ENCODE peak calls at places on chromosomes 7 and 10, in seven cellular contexts. J is transverse colon; R is CD8-positive, alpha-beta T cell; Q is lower lobe of right lung; B is HFF-Myc; A is heart right ventricle; Z is stomach. D is an unnamed sample.

GRCh38 chr10:78456649-78457400 is 423.2 kb downstream of the RPS24 start:
- DNase-seq in A (no peak), J (no peak), B (no peak), R (no peak), Z (no peak), Q (no peak), D (no peak)

GRCh38 chr7:30367561-30367960 is 83.2 kb downstream of the ZNRF2 start:
- DNase-seq in B (no peak), R (no peak), J (no peak), Z (no peak), A (no peak), Q (no peak), D (no peak)

GRCh38 chr7:11527707-11528106 is 304.3 kb downstream of the THSD7A start:
- DNase-seq in Z (no peak), R (no peak), B (no peak), A (no peak), Q (no peak), J (no peak), D (no peak)

GRCh38 chr10:71771821-71772617 is 1.3 kb downstream of the VSIR start:
- DNase-seq in Q (peak), R (no peak), B (no peak), Z (peak), A (peak), J (peak), D (no peak)

GRCh38 chr10:22714524-22715289 is at the start of gene PIP4K2A:
- DNase-seq in Z (peak), J (peak), B (no peak), A (peak), Q (peak), R (peak), D (no peak)

GRCh38 chr7:17056491-17057142 is 174.8 kb upstream of the AGR3 start:
- DNase-seq in Q (no peak), Z (no peak), A (no peak), B (no peak), R (no peak), J (no peak), D (no peak)

GRCh38 chr7:35891004-35891830 is 90.4 kb downstream of the SEPTIN7 start:
- DNase-seq in B (no peak), Z (no peak), Q (no peak), J (no peak), R (no peak), A (no peak), D (no peak)

GRCh38 chr7:150731916-150732315 is 5.3 kb upstream of the GIMAP5 start:
- DNase-seq in A (no peak), J (no peak), Q (no peak), Z (no peak), B (no peak), R (no peak), D (no peak)

GRCh38 chr10:84605802-84606201 is 277.4 kb downstream of the CCSER2 start:
- DNase-seq in Q (no peak), J (no peak), R (no peak), B (no peak), Z (no peak), A (no peak), D (no peak)

GRCh38 chr10:27794157-27794556 is 48.5 kb upstream of the MKX start:
- DNase-seq in Z (no peak), Q (no peak), R (no peak), J (no peak), B (no peak), A (no peak), D (no peak)

GRCh38 chr10:114634607-114634974 is 23.5 kb downstream of the ABLIM1 start:
- DNase-seq in A (peak), Q (peak), R (no peak), B (peak), Z (no peak), J (no peak), D (no peak)

GRCh38 chr7:37540917-37541316 is 92.3 kb upstream of the ELMO1 start:
- DNase-seq in R (no peak), Z (no peak), Q (no peak), J (no peak), A (peak), B (no peak), D (no peak)

GRCh38 chr10:129968937-129969527 is 5.0 kb upstream of the EBF3 start:
- DNase-seq in Z (no peak), B (no peak), J (no peak), A (peak), R (no peak), Q (peak), D (no peak)

GRCh38 chr7:157963526-157963925 is 624.1 kb downstream of the PTPRN2 start:
- DNase-seq in Z (no peak), Q (no peak), R (no peak), B (no peak), J (no peak), A (no peak), D (no peak)

DNA sequence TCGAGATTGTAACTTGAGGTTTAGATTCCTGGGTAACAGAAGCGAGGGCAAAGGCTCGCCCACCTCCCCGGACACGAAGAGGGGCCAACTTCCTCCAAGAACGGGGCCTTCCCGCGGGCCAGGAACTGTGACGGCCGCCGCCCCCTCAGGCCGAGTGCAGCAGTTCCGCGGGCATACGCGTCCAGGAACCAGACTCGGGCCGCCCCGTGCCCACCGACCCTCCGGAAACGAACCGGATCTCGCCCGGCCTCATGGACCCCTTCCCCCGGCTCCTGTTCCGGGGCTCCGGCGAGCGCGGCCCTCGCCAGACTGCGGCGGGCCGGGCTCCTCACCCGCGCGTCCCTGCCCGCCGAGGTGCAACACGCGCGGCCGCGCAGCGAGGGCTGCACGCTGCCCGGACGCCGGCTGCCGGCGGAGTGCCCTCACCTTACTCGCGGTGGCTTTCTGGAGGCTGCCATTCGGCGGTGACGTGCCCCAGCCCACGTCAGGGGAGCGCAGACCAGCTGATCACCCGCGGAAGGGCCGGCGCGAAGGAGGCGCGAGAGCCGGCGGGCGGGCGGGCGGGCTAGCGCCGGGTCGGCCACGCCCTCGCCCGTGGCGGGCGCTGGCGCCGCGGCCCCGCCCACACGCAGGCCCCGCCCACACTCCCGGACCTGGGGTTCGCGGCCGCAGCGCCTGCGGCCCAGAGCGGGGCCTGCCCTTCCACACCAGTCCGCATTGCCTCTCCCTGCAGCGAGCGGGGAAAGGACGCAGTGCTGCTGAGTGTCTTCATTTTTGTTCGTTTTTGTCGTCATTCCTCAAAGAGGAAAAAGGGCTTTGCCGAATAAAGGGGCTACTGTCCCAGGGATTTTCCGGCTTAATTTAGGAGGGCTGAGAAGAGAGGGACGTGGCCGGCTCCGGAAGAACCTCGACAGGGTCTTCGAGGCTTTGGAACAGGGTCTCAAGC is at the start of gene XPNPEP1:
- DNase-seq in Z (peak), R (peak), J (peak), A (peak), B (no peak), Q (peak), D (peak)
- TF ChIP-seq CTCF in Z (no peak), R (no peak), J (no peak), A (no peak), B (no peak), Q (no peak), D (no peak)

GRCh38 chr10:7301039-7301768 is 109.6 kb downstream of the SFMBT2 start:
- DNase-seq in Z (no peak), J (no peak), B (no peak), A (no peak), R (no peak), Q (no peak), D (no peak)
- TF ChIP-seq CTCF in Z (no peak), J (no peak), B (no peak), A (no peak), R (no peak), Q (no peak), D (no peak)

DNA sequence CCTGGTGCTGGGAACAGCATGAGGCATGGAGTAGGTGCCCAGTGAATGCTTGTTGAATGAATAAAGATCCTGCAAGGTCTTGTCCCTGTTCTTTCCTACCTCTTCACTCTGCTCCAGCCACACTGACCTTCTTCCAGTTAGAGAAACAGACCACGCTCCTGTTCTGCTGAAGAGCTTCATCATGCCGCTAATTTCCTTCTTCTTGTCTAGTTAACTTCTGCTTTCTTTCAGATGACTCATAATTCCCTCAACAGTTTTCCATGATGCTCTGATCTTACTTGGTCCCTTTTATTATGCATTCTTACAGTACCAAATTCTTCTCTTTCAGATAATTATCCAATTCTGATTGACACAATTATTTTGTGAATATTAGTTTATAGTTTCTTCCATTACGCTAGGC is 59.5 kb upstream of the C1QL3 start:
- DNase-seq in A (no peak), Z (no peak), Q (no peak), R (no peak), J (no peak), B (no peak), D (no peak)
- TF ChIP-seq CTCF in A (no peak), Z (no peak), Q (no peak), R (no peak), J (no peak), B (no peak), D (no peak)

DNA sequence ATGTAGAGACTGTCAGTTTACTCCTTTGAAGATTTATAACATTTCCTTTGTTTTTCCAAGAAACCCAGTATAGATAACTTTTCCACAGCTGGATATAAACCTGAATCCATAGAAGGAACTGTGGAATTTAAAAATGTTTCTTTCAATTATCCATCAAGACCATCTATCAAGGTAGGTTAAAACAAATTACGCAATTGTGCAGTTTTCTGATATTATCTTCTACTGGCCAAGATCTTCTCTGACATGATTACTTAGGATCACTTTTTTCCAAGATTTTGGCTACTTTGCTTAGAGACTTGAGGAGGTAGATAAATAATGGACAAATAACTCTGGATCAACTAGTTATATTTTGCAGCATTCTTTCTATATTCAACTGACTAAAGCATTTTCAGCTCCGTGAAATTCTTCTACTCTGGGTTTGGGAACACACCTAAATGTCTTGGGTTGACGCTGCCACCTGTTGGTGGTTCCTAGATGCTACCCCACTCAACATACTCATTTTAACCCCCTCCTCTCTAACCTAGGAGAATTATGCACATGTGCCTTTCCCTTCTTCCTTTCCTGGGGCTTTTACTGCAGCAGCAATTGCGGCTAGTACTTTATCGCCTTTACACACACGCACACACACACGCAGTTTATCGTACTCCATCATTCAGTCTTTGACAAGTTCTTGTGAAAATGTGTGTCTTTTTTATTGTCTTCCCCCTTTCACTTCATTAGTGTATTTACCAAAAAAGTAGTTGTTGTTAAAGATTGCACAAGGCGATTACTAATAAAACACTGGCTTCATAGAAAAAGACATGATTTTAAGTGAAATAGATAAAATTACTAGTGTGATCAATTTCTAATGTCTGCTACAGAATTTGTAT is 32.7 kb downstream of the ABCB5 start:
- DNase-seq in B (no peak), R (no peak), A (no peak), Q (no peak), Z (no peak), J (no peak), D (no peak)
- TF ChIP-seq CTCF in B (peak), R (no peak), A (peak), Q (peak), Z (no peak), J (no peak), D (no peak)

GRCh38 chr7:3697472-3697871 is 396.4 kb downstream of the SDK1 start:
- DNase-seq in Q (no peak), J (no peak), B (no peak), A (no peak), Z (no peak), R (no peak), D (no peak)

GRCh38 chr7:3691478-3692151 is 390.6 kb downstream of the SDK1 start:
- DNase-seq in B (no peak), J (no peak), Q (no peak), R (no peak), A (no peak), Z (no peak), D (no peak)

GRCh38 chr7:3696113-3696512 is 395.1 kb downstream of the SDK1 start:
- DNase-seq in R (no peak), Z (no peak), A (no peak), Q (no peak), B (no peak), J (no peak), D (no peak)

GRCh38 chr7:3695602-3696001 is 394.6 kb downstream of the SDK1 start:
- DNase-seq in A (no peak), Q (no peak), R (no peak), B (no peak), Z (no peak), J (no peak), D (no peak)
- TF ChIP-seq CTCF in A (no peak), Q (peak), R (no peak), B (no peak), Z (no peak), J (peak), D (no peak)

GRCh38 chr7:134727711-134728110 is 51.7 kb upstream of the CALD1 start:
- DNase-seq in R (no peak), B (no peak), A (no peak), Q (no peak), Z (no peak), J (no peak), D (no peak)

GRCh38 chr7:134724606-134725005 is 54.8 kb upstream of the CALD1 start:
- DNase-seq in Z (no peak), Q (no peak), B (no peak), R (no peak), J (no peak), A (no peak), D (no peak)

GRCh38 chr7:134723904-134724303 is 55.5 kb upstream of the CALD1 start:
- DNase-seq in B (no peak), Z (no peak), Q (no peak), A (no peak), J (no peak), R (no peak), D (no peak)

GRCh38 chr7:134729895-134730294 is 49.5 kb upstream of the CALD1 start:
- DNase-seq in Z (no peak), Q (no peak), R (no peak), J (no peak), B (no peak), A (no peak), D (no peak)

DNA sequence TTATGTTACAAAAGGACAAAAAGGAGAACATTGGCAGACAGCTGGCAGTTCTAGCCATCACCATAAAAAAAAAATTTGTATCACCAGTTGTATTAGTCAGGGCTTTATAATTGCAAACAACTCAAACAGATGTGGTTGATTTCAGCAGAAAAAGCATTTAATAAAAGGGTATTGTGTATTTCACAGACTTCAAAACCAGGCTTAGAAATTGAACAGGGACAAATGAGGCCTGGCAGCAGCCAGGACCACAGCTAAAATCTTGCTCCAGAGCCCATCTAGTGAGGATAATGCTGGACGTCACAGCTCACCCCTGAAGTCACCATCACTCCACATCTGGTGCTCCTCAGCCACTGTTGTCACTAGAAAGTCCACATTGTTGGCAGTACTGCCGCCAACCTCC is 52.9 kb upstream of the CALD1 start:
- DNase-seq in B (no peak), Z (no peak), A (no peak), J (no peak), R (no peak), Q (no peak), D (no peak)
- TF ChIP-seq CTCF in B (no peak), Z (no peak), A (no peak), J (no peak), R (no peak), Q (no peak), D (no peak)

D was measured in omental fat pad.